ENCODE peak calls at places on chromosomes 3 and 15, in five cellular contexts. A is tibial nerve, T is neural progenitor cell, S is PC-3, C is ovary. F is an unnamed sample. For H3K27me3, the result is how much of the 10 kb centered on the place peaks cover.

GRCh38 chr15:84834969-84835368 is 17.8 kb downstream of the ALPK3 start:
- DNase-seq in A (no peak), T (no peak), S (no peak), C (no peak), F (no peak)

GRCh38 chr15:28885630-28886430 is at the start of gene APBA2:
- DNase-seq in S (peak), C (no peak), A (no peak), T (peak), F (no peak)

GRCh38 chr3:98681486-98681885 is 81.7 kb upstream of the ST3GAL6 start:
- DNase-seq in S (no peak), C (no peak), A (no peak), T (no peak), F (no peak)

GRCh38 chr15:99954361-99955180 is 221.3 kb upstream of the LYSMD4 start:
- DNase-seq in T (no peak), C (peak), A (peak), S (no peak), F (no peak)

GRCh38 chr15:52440414-52440813 is 88.3 kb downstream of the MYO5A start:
- DNase-seq in S (peak), T (no peak), A (no peak), C (no peak), F (no peak)

GRCh38 chr3:179068779-179069530 is 2.7 kb downstream of the ZMAT3 start:
- DNase-seq in T (peak), S (peak), A (no peak), C (no peak), F (no peak)

GRCh38 chr3:143934791-143935190 is 36.8 kb upstream of the DIPK2A start:
- DNase-seq in C (no peak), S (no peak), A (no peak), T (no peak), F (no peak)

GRCh38 chr3:189841474-189842205 is 210.5 kb downstream of the TP63 start:
- DNase-seq in C (no peak), A (no peak), T (no peak), S (peak), F (no peak)

GRCh38 chr3:173733029-173733652 is 335.6 kb downstream of the NLGN1 start:
- DNase-seq in S (peak), A (no peak), C (peak), T (no peak), F (no peak)

GRCh38 chr3:72652395-72652794 is 195.8 kb downstream of the SHQ1 start:
- DNase-seq in A (no peak), C (no peak), T (no peak), S (no peak), F (no peak)

GRCh38 chr15:75205064-75205395 is 3.3 kb downstream of the C15orf39 start:
- DNase-seq in C (no peak), A (no peak), T (no peak), S (no peak), F (no peak)

GRCh38 chr3:186511702-186512101 is 32.5 kb downstream of the CRYGS start:
- DNase-seq in S (no peak), T (no peak), A (no peak), C (no peak), F (no peak)

GRCh38 chr15:63604281-63604680 is 7.1 kb downstream of the FBXL22 start:
- DNase-seq in A (no peak), T (no peak), S (no peak), C (peak), F (no peak)

GRCh38 chr3:86723433-86723832 is 267.5 kb downstream of the VGLL3 start:
- DNase-seq in A (no peak), T (no peak), C (no peak), S (peak), F (no peak)

GRCh38 chr3:169629895-169630294 is 33.6 kb downstream of the MECOM start:
- DNase-seq in T (no peak), A (no peak), S (no peak), C (no peak), F (no peak)

GRCh38 chr3:10804183-10804648 is 11.8 kb upstream of the SLC6A11 start:
- DNase-seq in T (no peak), A (no peak), S (peak), C (no peak), F (no peak)

GRCh38 chr15:66946578-66947164 is 118.7 kb upstream of the SMAD3 start:
- DNase-seq in C (peak), A (peak), S (peak), T (peak), F (peak)
- H3K27me3 ChIP-seq in C (under half), A (under half), S (under half), T (under half), F (under half)

DNA sequence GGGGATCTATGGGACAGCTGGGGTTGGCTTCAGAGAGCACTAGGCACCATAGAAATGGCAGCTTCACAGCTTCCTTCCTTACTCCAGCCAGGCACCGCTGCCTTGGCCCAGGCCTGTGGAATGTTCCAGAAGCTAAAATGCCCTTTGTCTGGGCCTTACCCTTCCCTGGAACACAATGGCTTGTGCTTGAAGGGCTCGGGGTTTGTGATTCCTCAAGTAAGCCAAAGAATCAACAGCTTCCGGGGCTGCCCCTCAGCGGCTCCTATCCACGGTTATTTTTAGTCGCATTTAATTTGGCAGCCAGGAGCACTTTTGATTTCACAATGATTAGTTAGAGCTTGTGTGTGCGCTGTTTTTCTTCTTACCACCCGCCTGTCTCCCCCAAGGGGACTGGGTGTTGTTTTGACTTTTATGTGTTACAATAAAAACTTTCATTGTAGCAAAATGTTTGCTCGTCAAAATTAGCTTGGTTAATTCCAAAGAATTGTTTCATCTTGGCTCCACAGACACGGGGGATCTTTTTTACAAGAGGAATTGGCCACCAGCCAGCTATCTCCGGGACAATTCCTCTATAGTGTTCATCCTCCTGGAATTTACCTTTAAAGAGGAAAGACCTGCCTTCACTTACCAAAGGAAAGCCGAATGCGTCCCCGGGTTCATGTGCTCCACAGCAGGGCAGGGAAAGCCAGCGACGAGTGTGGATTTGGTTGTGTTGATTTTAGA is 73.8 kb downstream of the TLE3 start:
- DNase-seq in T (no peak), C (peak), A (peak), S (peak), F (peak)
- H3K27me3 ChIP-seq in T (under half), C (under half), A (under half), S (under half), F (under half)

GRCh38 chr3:48436477-48436787 is 3.5 kb downstream of the CCDC51 start:
- DNase-seq in A (no peak), S (no peak), T (no peak), C (no peak), F (no peak)
- H3K27me3 ChIP-seq in A (under half), S (under half), T (under half), C (under half), F (under half)

GRCh38 chr3:43997788-43998373 is 243.8 kb upstream of the TOPAZ1 start:
- DNase-seq in C (no peak), T (peak), S (no peak), A (no peak), F (no peak)
- H3K27me3 ChIP-seq in C (under half), T (half or more), S (under half), A (under half), F (half or more)

GRCh38 chr3:14608298-14608697 is 43.3 kb upstream of the CCDC174 start:
- DNase-seq in S (peak), C (no peak), A (no peak), T (peak), F (no peak)
- H3K27me3 ChIP-seq in S (under half), C (under half), A (under half), T (under half), F (under half)

GRCh38 chr3:55484741-55485207 is 2.3 kb downstream of the WNT5A start:
- DNase-seq in A (no peak), T (no peak), S (peak), C (no peak), F (no peak)

GRCh38 chr3:55484191-55484644 is 2.9 kb downstream of the WNT5A start:
- DNase-seq in C (no peak), S (no peak), T (peak), A (no peak), F (no peak)

GRCh38 chr3:55486857-55487375 is at the start of gene WNT5A:
- DNase-seq in S (peak), T (peak), C (peak), A (no peak), F (no peak)

GRCh38 chr3:55486101-55486856 is 827 bp downstream of the WNT5A start:
- DNase-seq in T (peak), C (peak), A (no peak), S (peak), F (peak)

DNA sequence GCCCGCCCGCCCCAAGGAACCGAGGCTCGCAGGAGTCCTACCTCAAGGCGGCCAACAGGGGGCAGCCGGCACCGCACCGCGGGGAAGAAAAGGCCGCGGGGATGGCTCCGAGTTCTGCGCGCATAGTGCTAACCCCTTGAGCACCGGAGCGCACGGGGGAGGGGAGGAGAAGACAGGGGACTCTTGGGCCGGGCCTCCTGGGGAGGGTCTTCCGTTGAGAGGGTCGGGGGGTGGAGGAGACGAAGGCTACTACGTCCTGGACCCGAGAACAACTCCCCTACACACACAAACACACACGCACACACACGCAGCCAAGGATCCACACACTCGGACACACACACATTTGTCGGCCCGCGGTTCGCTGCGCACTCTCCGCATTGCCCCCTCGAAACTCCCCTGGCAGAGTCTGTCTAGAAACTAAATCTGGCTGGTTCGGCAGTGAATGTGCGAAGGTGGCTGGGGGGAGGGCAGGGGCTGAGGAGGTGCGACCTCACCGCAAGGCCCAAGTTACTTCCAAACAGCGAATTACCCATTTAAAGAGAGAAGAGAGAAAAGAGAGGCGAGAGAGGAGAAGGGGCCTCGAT is 1.8 kb downstream of the WNT5A start:
- DNase-seq in C (peak), A (no peak), T (peak), S (peak), F (peak)
- H3K27me3 ChIP-seq in C (under half), A (under half), T (half or more), S (under half), F (under half)

GRCh38 chr15:82641129-82641798 is 5.9 kb downstream of the CPEB1 start:
- DNase-seq in A (no peak), C (no peak), T (no peak), S (no peak), F (no peak)
- H3K27me3 ChIP-seq in A (under half), C (under half), T (half or more), S (half or more), F (half or more)

GRCh38 chr3:51874411-51874810 is 990 bp downstream of the IQCF5 start:
- DNase-seq in A (no peak), S (no peak), T (no peak), C (no peak), F (no peak)
- H3K27me3 ChIP-seq in A (under half), S (under half), T (under half), C (under half), F (under half)

DNA sequence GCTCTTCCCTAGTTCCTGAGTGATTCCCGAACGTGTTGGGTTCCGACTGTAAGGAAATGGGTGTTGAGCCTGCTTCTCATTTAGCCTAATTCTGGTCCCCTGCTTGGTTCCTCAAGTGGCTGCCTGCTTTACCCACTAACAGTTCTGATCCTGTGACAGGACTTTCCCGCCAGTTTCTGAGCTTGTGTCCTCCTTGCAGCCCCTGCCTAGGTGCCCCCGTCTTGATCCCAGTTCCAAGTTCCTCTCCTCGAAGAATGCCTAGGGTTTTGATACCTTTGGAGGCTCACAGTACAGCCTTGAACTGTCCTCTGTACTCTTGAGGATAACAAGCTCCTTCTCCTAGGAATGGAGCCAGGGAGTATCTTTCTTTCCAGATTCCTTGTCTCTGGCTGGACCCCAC is 12.0 kb upstream of the RASGRF1 start:
- DNase-seq in T (no peak), A (no peak), S (no peak), C (no peak), F (no peak)
- H3K27me3 ChIP-seq in T (half or more), A (under half), S (under half), C (under half), F (under half)

F was measured in stomach.